ENCODE peak calls at places on chromosome 18, in seven cellular contexts. L is uterus, Z is AG10803, C is keratinocyte, P is Panc1, S is suprapubic skin, W is fibroblast of pulmonary artery. Q is an unnamed sample.

GRCh38 chr18:65567372-65567771 is 183.4 kb upstream of the CDH7 start:
- DNase-seq in L (no peak), Z (no peak), C (no peak), P (no peak), S (no peak), W (peak), Q (no peak)

GRCh38 chr18:55577812-55578539 is 10.0 kb downstream of the TCF4 start:
- DNase-seq in L (no peak), Z (no peak), C (no peak), P (no peak), S (no peak), W (no peak), Q (no peak)

GRCh38 chr18:62578980-62579511 is 56.2 kb downstream of the ZCCHC2 start:
- DNase-seq in L (no peak), Z (no peak), C (no peak), P (no peak), S (no peak), W (no peak), Q (no peak)

GRCh38 chr18:58911241-58911640 is 46.6 kb downstream of the ZNF532 start:
- DNase-seq in L (no peak), Z (peak), C (no peak), P (no peak), S (no peak), W (no peak), Q (no peak)

GRCh38 chr18:48023334-48024008 is 93.0 kb upstream of the SMAD2 start:
- DNase-seq in L (no peak), Z (peak), C (peak), P (no peak), S (no peak), W (peak), Q (no peak)

GRCh38 chr18:55100817-55101457 is 141.7 kb upstream of the CCDC68 start:
- DNase-seq in L (no peak), Z (peak), C (no peak), P (no peak), S (no peak), W (peak), Q (no peak)

GRCh38 chr18:62329676-62330454 is 4.8 kb downstream of the TNFRSF11A start:
- DNase-seq in L (no peak), Z (peak), C (no peak), P (peak), S (no peak), W (peak), Q (no peak)

GRCh38 chr18:48564139-48564538 is 25.3 kb downstream of the CTIF start:
- DNase-seq in L (no peak), Z (no peak), C (no peak), P (no peak), S (no peak), W (no peak), Q (peak)

GRCh38 chr18:54899500-54899899 is 59.8 kb downstream of the CCDC68 start:
- DNase-seq in L (no peak), Z (no peak), C (no peak), P (no peak), S (no peak), W (no peak), Q (no peak)

GRCh38 chr18:70454705-70455322 is 166.0 kb downstream of the SOCS6 start:
- DNase-seq in L (no peak), Z (peak), C (peak), P (peak), S (no peak), W (peak), Q (no peak)

GRCh38 chr18:8726281-8726680 is 20.9 kb downstream of the MTCL1 start:
- DNase-seq in L (no peak), Z (no peak), C (no peak), P (no peak), S (no peak), W (no peak), Q (no peak)

GRCh38 chr18:9617006-9617542 is 2.7 kb upstream of the PPP4R1 start:
- DNase-seq in L (no peak), Z (peak), C (no peak), P (no peak), S (no peak), W (peak), Q (no peak)

GRCh38 chr18:12282436-12283039 is 25.5 kb upstream of the TUBB6 start:
- DNase-seq in L (no peak), Z (peak), C (peak), P (no peak), S (no peak), W (peak), Q (no peak)

GRCh38 chr18:68662779-68663178 is 52.1 kb downstream of the TMX3 start:
- DNase-seq in L (no peak), Z (peak), C (no peak), P (no peak), S (no peak), W (peak), Q (no peak)

GRCh38 chr18:12239426-12239825 is 14.7 kb upstream of the CIDEA start:
- DNase-seq in L (no peak), Z (peak), C (no peak), P (no peak), S (no peak), W (no peak), Q (no peak)

GRCh38 chr18:55221577-55221976 is 262.3 kb upstream of the CCDC68 start:
- DNase-seq in L (no peak), Z (no peak), C (no peak), P (no peak), S (no peak), W (no peak), Q (no peak)

GRCh38 chr18:75875559-75875958 is 448.1 kb upstream of the SMIM21 start:
- DNase-seq in L (no peak), Z (no peak), C (no peak), P (no peak), S (no peak), W (no peak), Q (no peak)

GRCh38 chr18:75880266-75880665 is 452.8 kb upstream of the SMIM21 start:
- DNase-seq in L (no peak), Z (no peak), C (no peak), P (no peak), S (no peak), W (no peak), Q (no peak)

GRCh38 chr18:75879196-75879595 is 451.7 kb upstream of the SMIM21 start:
- DNase-seq in L (no peak), Z (no peak), C (no peak), P (no peak), S (no peak), W (no peak), Q (no peak)

GRCh38 chr18:75869197-75869596 is 441.7 kb upstream of the SMIM21 start:
- DNase-seq in L (no peak), Z (no peak), C (no peak), P (no peak), S (no peak), W (no peak), Q (no peak)

DNA sequence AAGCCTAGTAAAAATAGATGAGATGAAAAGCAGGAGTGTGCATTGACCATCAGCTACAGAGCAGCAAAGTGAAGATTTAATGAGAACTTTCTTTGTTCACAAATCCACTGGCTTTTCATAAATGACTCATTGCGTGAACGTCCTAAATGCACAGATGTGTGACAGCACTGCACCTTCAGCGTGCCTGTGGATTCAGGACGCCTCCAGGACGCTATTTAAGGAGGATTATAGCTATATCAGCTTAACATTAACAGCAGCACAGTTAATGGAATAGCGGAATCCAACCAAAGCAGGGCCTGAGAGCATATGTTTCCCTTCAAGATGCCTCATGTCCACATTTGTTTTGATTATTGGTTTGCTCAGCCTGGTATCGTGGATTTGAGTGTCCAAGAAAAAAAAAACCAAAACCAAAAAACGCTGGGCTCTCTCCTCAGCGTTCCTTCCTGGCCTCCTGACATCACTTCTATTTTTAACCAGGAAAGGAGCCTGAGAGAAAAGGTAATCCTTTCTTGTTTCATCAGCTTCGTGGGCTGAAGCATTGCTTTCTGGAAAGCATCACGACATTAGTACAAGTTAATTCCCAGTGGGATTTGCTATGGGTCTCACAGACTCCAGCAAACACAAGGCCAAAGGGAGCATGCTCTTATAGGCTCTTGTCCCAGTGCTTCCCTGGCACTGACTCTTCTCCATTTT is 447.0 kb upstream of the SMIM21 start:
- DNase-seq in L (no peak), Z (no peak), C (no peak), P (no peak), S (no peak), W (no peak), Q (no peak)
- H3K4me3 ChIP-seq in L (no peak), Z (no peak), C (no peak), P (no peak), S (no peak), W (no peak), Q (no peak)

DNA sequence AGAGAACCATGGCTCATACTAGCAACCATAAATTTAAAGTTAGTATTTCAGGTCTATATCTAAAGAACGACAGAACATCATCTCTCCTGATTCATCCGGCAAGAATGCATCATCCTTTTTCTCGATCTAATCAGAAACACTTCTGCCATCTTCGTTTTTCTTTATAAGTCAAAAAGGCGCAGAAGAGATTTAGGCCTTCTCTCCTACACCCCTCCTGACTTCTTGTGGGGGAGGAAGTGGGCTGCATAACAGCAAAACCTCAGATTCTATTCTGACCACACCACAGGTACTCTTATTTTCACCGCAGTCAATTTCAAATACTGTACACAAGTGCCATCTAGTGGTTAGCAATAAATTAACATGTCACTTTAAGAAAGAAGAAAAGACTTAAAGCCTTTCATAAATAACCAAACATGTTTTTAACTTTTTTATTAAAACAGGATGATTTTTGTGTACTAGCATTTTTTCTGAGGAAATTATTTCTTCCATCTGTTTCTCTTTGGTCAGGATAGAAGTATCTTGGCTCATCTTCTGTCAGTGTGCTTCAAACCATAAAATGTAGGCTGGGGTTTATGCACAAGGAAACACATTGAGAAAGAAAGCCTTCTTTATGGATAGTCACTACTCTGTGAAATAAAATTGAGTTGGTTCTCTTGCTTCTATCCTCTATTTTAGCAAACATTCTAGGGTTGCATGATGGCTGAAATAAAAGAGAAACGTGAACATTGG is 48.3 kb upstream of the PIK3C3 start:
- DNase-seq in L (no peak), Z (peak), C (peak), P (peak), S (no peak), W (peak), Q (no peak)
- H3K4me3 ChIP-seq in L (no peak), Z (peak), C (no peak), P (no peak), S (no peak), W (peak), Q (no peak)

GRCh38 chr18:46322941-46323340 is 218.8 kb downstream of the HAUS1 start:
- DNase-seq in L (no peak), Z (no peak), C (no peak), P (no peak), S (no peak), W (no peak), Q (peak)
- H3K4me3 ChIP-seq in L (no peak), Z (no peak), C (no peak), P (no peak), S (no peak), W (no peak), Q (no peak)

GRCh38 chr18:38933322-38933721 is 1367.7 kb upstream of the CELF4 start:
- DNase-seq in L (no peak), Z (no peak), C (no peak), P (no peak), S (no peak), W (no peak), Q (no peak)

GRCh38 chr18:38930881-38931753 is 1365.5 kb upstream of the CELF4 start:
- DNase-seq in L (no peak), Z (no peak), C (no peak), P (no peak), S (no peak), W (no peak), Q (no peak)

GRCh38 chr18:38931754-38932050 is 1366.1 kb upstream of the CELF4 start:
- DNase-seq in L (no peak), Z (no peak), C (no peak), P (no peak), S (no peak), W (no peak), Q (no peak)

GRCh38 chr18:38932752-38933151 is 1367.2 kb upstream of the CELF4 start:
- DNase-seq in L (no peak), Z (no peak), C (no peak), P (no peak), S (no peak), W (no peak), Q (no peak)

GRCh38 chr18:38933910-38934510 is 1368.4 kb upstream of the CELF4 start:
- DNase-seq in L (no peak), Z (no peak), C (no peak), P (no peak), S (no peak), W (no peak), Q (no peak)
- H3K4me3 ChIP-seq in L (no peak), Z (no peak), C (no peak), P (no peak), S (no peak), W (no peak), Q (no peak)

GRCh38 chr18:30527917-30528316 is 514.6 kb downstream of the DSC3 start:
- DNase-seq in L (no peak), Z (no peak), C (no peak), P (no peak), S (no peak), W (no peak), Q (no peak)

GRCh38 chr18:30527226-30527625 is 515.3 kb downstream of the DSC3 start:
- DNase-seq in L (no peak), Z (no peak), C (no peak), P (no peak), S (no peak), W (no peak), Q (no peak)

DNA sequence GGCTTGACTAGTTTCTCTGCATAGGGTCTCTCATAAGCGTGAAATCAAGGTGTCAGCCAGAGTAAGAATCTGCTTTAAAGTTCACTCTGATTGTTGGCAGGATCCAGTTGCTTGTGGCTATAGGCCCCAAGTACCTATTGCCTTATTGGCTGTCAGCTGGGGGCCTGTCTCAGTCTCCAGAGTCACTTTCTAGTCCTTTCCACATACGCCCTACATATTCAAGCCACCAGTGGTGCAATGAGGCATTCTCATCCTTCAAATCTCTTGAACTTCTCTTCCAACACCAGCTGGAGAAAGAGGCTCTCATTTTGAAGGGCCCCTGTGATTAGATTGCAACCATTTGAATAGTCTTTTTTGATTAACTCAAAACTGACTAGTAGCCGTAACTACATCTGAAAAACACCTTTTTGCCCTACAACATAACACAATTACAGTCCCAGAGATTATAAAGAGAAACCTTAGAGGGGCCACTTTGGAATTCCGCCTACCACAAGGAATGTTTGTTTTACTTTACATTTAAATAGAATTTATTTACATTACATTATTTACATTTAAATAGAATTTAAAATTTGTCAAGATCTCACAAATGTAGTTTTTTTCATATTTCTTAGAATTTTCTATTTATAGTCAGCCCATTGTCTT is 520.1 kb downstream of the DSC3 start:
- DNase-seq in L (no peak), Z (no peak), C (no peak), P (no peak), S (no peak), W (no peak), Q (no peak)
- H3K4me3 ChIP-seq in L (no peak), Z (no peak), C (no peak), P (no peak), S (no peak), W (no peak), Q (no peak)

DNA sequence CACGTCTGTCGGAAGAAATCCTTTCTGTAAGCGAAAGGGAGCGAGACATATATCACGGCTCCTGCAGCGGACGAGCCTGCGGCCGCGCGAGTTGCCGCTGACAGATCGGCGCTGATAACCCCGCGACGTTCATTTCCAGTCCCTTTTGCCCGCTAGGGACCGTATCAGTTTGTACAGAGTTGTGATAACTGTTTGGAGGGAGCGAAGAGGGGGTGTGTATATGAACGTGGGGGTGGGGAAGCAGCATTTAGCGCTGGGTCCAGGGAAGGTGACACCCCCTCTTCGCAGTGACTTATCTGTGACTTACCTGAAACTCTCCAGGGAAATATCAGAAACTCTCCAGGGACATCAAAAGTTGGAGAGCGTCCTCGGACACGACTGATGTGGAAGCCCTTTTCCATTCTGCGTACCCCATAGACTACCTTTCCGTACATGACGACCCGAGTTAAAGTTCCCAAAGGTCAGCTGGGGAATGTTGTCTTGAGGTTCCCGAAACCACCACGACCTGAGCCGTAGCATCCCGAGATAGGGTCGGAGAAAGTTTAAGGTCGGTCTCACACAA is 948 bp upstream of the GATA6 start:
- DNase-seq in L (peak), Z (no peak), C (no peak), P (no peak), S (no peak), W (peak), Q (no peak)
- H3K4me3 ChIP-seq in L (peak), Z (peak), C (no peak), P (no peak), S (peak), W (peak), Q (peak)

GRCh38 chr18:32771169-32771751 is 1.6 kb downstream of the KLHL14 start:
- DNase-seq in L (no peak), Z (no peak), C (no peak), P (no peak), S (no peak), W (no peak), Q (no peak)

GRCh38 chr18:32770181-32770650 is 2.6 kb downstream of the KLHL14 start:
- DNase-seq in L (no peak), Z (no peak), C (no peak), P (no peak), S (no peak), W (no peak), Q (no peak)

GRCh38 chr18:32768646-32769206 is 4.1 kb downstream of the KLHL14 start:
- DNase-seq in L (no peak), Z (no peak), C (no peak), P (no peak), S (no peak), W (no peak), Q (no peak)

GRCh38 chr18:32770651-32771168 is 2.1 kb downstream of the KLHL14 start:
- DNase-seq in L (no peak), Z (no peak), C (no peak), P (no peak), S (no peak), W (no peak), Q (no peak)

DNA sequence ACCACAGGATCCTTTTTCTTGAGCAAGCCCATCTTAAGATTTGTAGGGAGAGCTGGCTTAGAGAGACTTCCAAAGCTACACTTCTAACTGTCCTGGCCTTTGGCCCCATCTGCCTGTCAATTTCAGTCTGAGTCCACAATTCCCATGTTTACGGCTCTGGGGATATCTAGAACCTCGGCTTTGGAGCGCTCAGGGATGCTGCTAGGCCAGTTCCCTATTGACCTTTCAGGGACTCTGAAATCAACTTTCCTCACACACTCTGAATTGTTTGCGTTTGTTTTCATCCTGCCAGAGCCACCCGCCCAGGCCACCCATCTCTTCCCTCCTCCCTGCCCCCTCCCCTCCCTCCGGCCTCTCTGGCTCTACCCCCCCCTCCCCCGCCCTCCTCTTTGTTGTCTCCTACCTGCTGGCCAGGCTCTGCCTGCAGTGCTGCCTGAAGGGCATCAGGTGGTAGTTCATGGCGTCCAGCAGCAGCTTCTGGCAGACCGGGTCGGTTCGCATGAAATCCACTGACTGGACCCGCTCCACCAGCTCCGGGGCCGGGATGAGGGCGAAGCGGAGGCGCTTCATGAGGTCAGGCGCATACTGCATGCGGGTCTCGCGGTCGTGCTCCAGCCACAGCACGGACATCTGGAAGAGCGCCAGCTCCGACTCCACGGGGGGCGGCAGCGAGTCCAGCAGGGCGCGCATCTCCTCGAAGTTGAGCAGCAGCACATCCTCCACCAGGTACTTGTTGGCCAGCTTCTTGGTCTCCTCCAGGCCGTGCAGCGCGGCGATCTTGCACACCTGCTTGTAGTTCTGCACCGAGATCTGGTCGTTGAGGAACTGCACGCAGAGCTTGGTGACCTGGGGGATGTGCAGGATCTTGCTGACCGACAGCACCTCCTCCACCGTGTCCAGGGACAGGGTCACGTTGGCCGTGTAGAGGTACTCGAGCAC is 3.3 kb downstream of the KLHL14 start:
- DNase-seq in L (no peak), Z (no peak), C (no peak), P (no peak), S (no peak), W (no peak), Q (no peak)
- H3K4me3 ChIP-seq in L (no peak), Z (no peak), C (no peak), P (peak), S (peak), W (no peak), Q (no peak)